ENCODE peak calls at places on chromosomes 1 and 21, in eight cellular contexts. One of them, this sample, is unnamed.

GRCh38 chr1:55848906-55849305 is 633.7 kb upstream of the USP24 start:
- DNase-seq in upper lobe of right lung: no peak
- DNase-seq in lower lobe of right lung: no peak
- DNase-seq in AG09319: no peak
- DNase-seq in AG04449: no peak
- DNase-seq in neural progenitor cell: peak; percentile 65
- DNase-seq in GM20000: no peak
- DNase-seq in GM13977: no peak
- DNase-seq in this sample: no peak

GRCh38 chr1:157156058-157156541 is 17.9 kb upstream of the ETV3 start:
- DNase-seq in neural progenitor cell: peak; percentile 91
- DNase-seq in upper lobe of right lung: peak; percentile 84
- DNase-seq in GM13977: peak; percentile 63
- DNase-seq in AG09319: no peak
- DNase-seq in AG04449: no peak
- DNase-seq in lower lobe of right lung: peak; percentile 83
- DNase-seq in GM20000: peak; percentile 61
- DNase-seq in this sample: peak; percentile 81

GRCh38 chr1:243910612-243911011 is 60.6 kb upstream of the AKT3 start:
- DNase-seq in GM20000: no peak
- DNase-seq in upper lobe of right lung: no peak
- DNase-seq in neural progenitor cell: no peak
- DNase-seq in lower lobe of right lung: no peak
- DNase-seq in AG04449: no peak
- DNase-seq in GM13977: no peak
- DNase-seq in AG09319: no peak
- DNase-seq in this sample: peak; percentile 48

GRCh38 chr1:155977607-155978324 is 581 bp downstream of the ARHGEF2 start:
- DNase-seq in neural progenitor cell: peak; percentile 67
- DNase-seq in GM13977: peak; percentile 68
- DNase-seq in AG09319: no peak
- DNase-seq in upper lobe of right lung: peak; percentile 78
- DNase-seq in GM20000: peak; percentile 60
- DNase-seq in lower lobe of right lung: no peak
- DNase-seq in AG04449: no peak
- DNase-seq in this sample: peak; percentile 76

GRCh38 chr1:23392125-23392855 is 22.7 kb upstream of the ZNF436 start:
- DNase-seq in upper lobe of right lung: no peak
- DNase-seq in lower lobe of right lung: no peak
- DNase-seq in AG09319: no peak
- DNase-seq in GM13977: no peak
- DNase-seq in neural progenitor cell: no peak
- DNase-seq in GM20000: no peak
- DNase-seq in AG04449: no peak
- DNase-seq in this sample: no peak

GRCh38 chr1:23575226-23575810 is 16.0 kb upstream of the ID3 start:
- DNase-seq in GM13977: no peak
- DNase-seq in upper lobe of right lung: no peak
- DNase-seq in neural progenitor cell: no peak
- DNase-seq in GM20000: no peak
- DNase-seq in lower lobe of right lung: no peak
- DNase-seq in AG09319: no peak
- DNase-seq in AG04449: no peak
- DNase-seq in this sample: no peak

GRCh38 chr1:118504867-118505266 is 319.8 kb upstream of the SPAG17 start:
- DNase-seq in lower lobe of right lung: no peak
- DNase-seq in GM13977: no peak
- DNase-seq in AG09319: no peak
- DNase-seq in GM20000: no peak
- DNase-seq in AG04449: no peak
- DNase-seq in upper lobe of right lung: no peak
- DNase-seq in neural progenitor cell: no peak
- DNase-seq in this sample: no peak

GRCh38 chr1:57966751-57967406 is 543.0 kb upstream of the DAB1 start:
- DNase-seq in lower lobe of right lung: no peak
- DNase-seq in neural progenitor cell: peak; percentile 73
- DNase-seq in GM20000: peak; percentile 5
- DNase-seq in AG09319: no peak
- DNase-seq in GM13977: no peak
- DNase-seq in AG04449: no peak
- DNase-seq in upper lobe of right lung: no peak
- DNase-seq in this sample: no peak

GRCh38 chr1:59903136-59903754 is 23.3 kb downstream of the CYP2J2 start:
- DNase-seq in AG04449: no peak
- DNase-seq in lower lobe of right lung: no peak
- DNase-seq in GM20000: no peak
- DNase-seq in AG09319: no peak
- DNase-seq in GM13977: peak; percentile 16
- DNase-seq in neural progenitor cell: peak; percentile 44
- DNase-seq in upper lobe of right lung: no peak
- DNase-seq in this sample: peak; percentile 24

GRCh38 chr1:109255673-109256072 is 6.3 kb downstream of the CELSR2 start:
- DNase-seq in AG04449: no peak
- DNase-seq in AG09319: no peak
- DNase-seq in lower lobe of right lung: no peak
- DNase-seq in neural progenitor cell: no peak
- DNase-seq in upper lobe of right lung: no peak
- DNase-seq in GM20000: no peak
- DNase-seq in GM13977: no peak
- DNase-seq in this sample: no peak

GRCh38 chr21:39387461-39388037 is 38.7 kb upstream of the HMGN1 start:
- DNase-seq in GM13977: peak; percentile 97
- DNase-seq in GM20000: peak; percentile 96
- DNase-seq in neural progenitor cell: peak; percentile 97
- DNase-seq in upper lobe of right lung: peak; percentile 96
- DNase-seq in lower lobe of right lung: peak; percentile 92
- DNase-seq in AG04449: no peak
- DNase-seq in AG09319: peak; percentile 68
- DNase-seq in this sample: peak; percentile 95

GRCh38 chr1:192668434-192668983 is 32.6 kb downstream of the RGS13 start:
- DNase-seq in GM13977: no peak
- DNase-seq in upper lobe of right lung: no peak
- DNase-seq in neural progenitor cell: peak; percentile 54
- DNase-seq in AG04449: no peak
- DNase-seq in AG09319: no peak
- DNase-seq in lower lobe of right lung: no peak
- DNase-seq in GM20000: no peak
- DNase-seq in this sample: no peak

GRCh38 chr1:232018512-232019340 is 392.1 kb downstream of the DISC1 start:
- DNase-seq in AG09319: no peak
- DNase-seq in neural progenitor cell: no peak
- DNase-seq in GM13977: no peak
- DNase-seq in lower lobe of right lung: no peak
- DNase-seq in AG04449: no peak
- DNase-seq in upper lobe of right lung: no peak
- DNase-seq in GM20000: no peak
- DNase-seq in this sample: no peak

GRCh38 chr1:210022044-210022443 is 84.0 kb downstream of the SYT14 start:
- DNase-seq in GM20000: no peak
- DNase-seq in lower lobe of right lung: no peak
- DNase-seq in upper lobe of right lung: no peak
- DNase-seq in AG04449: no peak
- DNase-seq in AG09319: no peak
- DNase-seq in GM13977: no peak
- DNase-seq in neural progenitor cell: no peak
- DNase-seq in this sample: no peak

GRCh38 chr1:210027994-210028393 is 90.0 kb downstream of the SYT14 start:
- DNase-seq in AG04449: no peak
- DNase-seq in lower lobe of right lung: no peak
- DNase-seq in GM20000: no peak
- DNase-seq in neural progenitor cell: no peak
- DNase-seq in GM13977: no peak
- DNase-seq in AG09319: no peak
- DNase-seq in upper lobe of right lung: no peak
- DNase-seq in this sample: no peak

GRCh38 chr1:210024282-210024681 is 86.3 kb downstream of the SYT14 start:
- DNase-seq in neural progenitor cell: no peak
- DNase-seq in GM20000: no peak
- DNase-seq in lower lobe of right lung: no peak
- DNase-seq in AG09319: no peak
- DNase-seq in AG04449: no peak
- DNase-seq in GM13977: no peak
- DNase-seq in upper lobe of right lung: no peak
- DNase-seq in this sample: no peak

GRCh38 chr1:210024996-210025395 is 87.0 kb downstream of the SYT14 start:
- DNase-seq in upper lobe of right lung: no peak
- DNase-seq in GM13977: no peak
- DNase-seq in AG09319: no peak
- DNase-seq in lower lobe of right lung: no peak
- DNase-seq in AG04449: no peak
- DNase-seq in neural progenitor cell: peak; percentile 39
- DNase-seq in GM20000: no peak
- DNase-seq in this sample: no peak

GRCh38 chr1:210025870-210026269 is 87.9 kb downstream of the SYT14 start:
- DNase-seq in neural progenitor cell: no peak
- DNase-seq in AG09319: no peak
- DNase-seq in GM13977: no peak
- DNase-seq in GM20000: no peak
- DNase-seq in lower lobe of right lung: no peak
- DNase-seq in upper lobe of right lung: no peak
- DNase-seq in AG04449: no peak
- DNase-seq in this sample: no peak
- TF ChIP-seq CTCF in neural progenitor cell: no peak
- TF ChIP-seq CTCF in AG09319: peak; percentile 5
- TF ChIP-seq CTCF in GM13977: no peak
- TF ChIP-seq CTCF in GM20000: no peak
- TF ChIP-seq CTCF in lower lobe of right lung: no peak
- TF ChIP-seq CTCF in upper lobe of right lung: no peak
- TF ChIP-seq CTCF in AG04449: no peak
- TF ChIP-seq CTCF in this sample: no peak

GRCh38 chr1:184974086-184974836 is at the start of gene NIBAN1:
- DNase-seq in AG04449: no peak
- DNase-seq in lower lobe of right lung: peak; percentile 87
- DNase-seq in GM13977: peak; percentile 60
- DNase-seq in AG09319: no peak
- DNase-seq in GM20000: peak; percentile 67
- DNase-seq in neural progenitor cell: peak; percentile 54
- DNase-seq in upper lobe of right lung: peak; percentile 86
- DNase-seq in this sample: peak; percentile 79
- TF ChIP-seq CTCF in AG04449: no peak
- TF ChIP-seq CTCF in lower lobe of right lung: no peak
- TF ChIP-seq CTCF in GM13977: no peak
- TF ChIP-seq CTCF in AG09319: no peak
- TF ChIP-seq CTCF in GM20000: no peak
- TF ChIP-seq CTCF in neural progenitor cell: no peak
- TF ChIP-seq CTCF in upper lobe of right lung: no peak
- TF ChIP-seq CTCF in this sample: no peak

GRCh38 chr1:33636209-33636608 is 163.8 kb downstream of the ZSCAN20 start:
- DNase-seq in neural progenitor cell: no peak
- DNase-seq in AG04449: no peak
- DNase-seq in GM13977: no peak
- DNase-seq in GM20000: no peak
- DNase-seq in lower lobe of right lung: no peak
- DNase-seq in AG09319: no peak
- DNase-seq in upper lobe of right lung: no peak
- DNase-seq in this sample: no peak

GRCh38 chr1:33635336-33636012 is 163.0 kb downstream of the ZSCAN20 start:
- DNase-seq in AG09319: no peak
- DNase-seq in upper lobe of right lung: no peak
- DNase-seq in GM13977: no peak
- DNase-seq in AG04449: no peak
- DNase-seq in neural progenitor cell: no peak
- DNase-seq in GM20000: no peak
- DNase-seq in lower lobe of right lung: no peak
- DNase-seq in this sample: no peak

GRCh38 chr1:33634143-33634542 is 161.7 kb downstream of the ZSCAN20 start:
- DNase-seq in GM13977: no peak
- DNase-seq in upper lobe of right lung: no peak
- DNase-seq in lower lobe of right lung: no peak
- DNase-seq in AG09319: no peak
- DNase-seq in AG04449: no peak
- DNase-seq in GM20000: no peak
- DNase-seq in neural progenitor cell: no peak
- DNase-seq in this sample: no peak

GRCh38 chr1:33633019-33633801 is 160.8 kb downstream of the ZSCAN20 start:
- DNase-seq in neural progenitor cell: peak; percentile 95
- DNase-seq in AG09319: peak; percentile 68
- DNase-seq in GM20000: peak; percentile 82
- DNase-seq in lower lobe of right lung: peak; percentile 90
- DNase-seq in AG04449: peak; percentile 51
- DNase-seq in upper lobe of right lung: peak; percentile 90
- DNase-seq in GM13977: peak; percentile 83
- DNase-seq in this sample: peak; percentile 88

DNA sequence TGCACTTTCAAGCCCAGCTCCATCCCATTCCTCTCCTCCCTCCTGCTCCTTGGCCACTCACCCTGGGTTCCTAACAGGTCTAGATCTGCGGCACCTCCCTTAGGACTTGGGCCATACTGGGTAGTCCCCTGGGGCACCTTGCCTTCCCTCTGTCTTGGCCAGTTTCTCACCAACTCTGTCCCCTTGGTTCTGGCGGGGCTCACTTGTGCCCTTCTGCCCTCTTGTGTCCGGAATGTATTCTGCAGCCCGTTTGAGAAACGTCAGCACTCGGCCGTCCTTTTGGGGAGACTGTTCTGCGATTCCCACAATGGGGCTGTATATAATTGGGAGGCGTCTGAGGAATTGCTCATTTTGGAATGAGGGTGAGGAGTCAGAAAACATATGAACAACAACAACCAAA is 162.4 kb downstream of the ZSCAN20 start:
- DNase-seq in lower lobe of right lung: no peak
- DNase-seq in upper lobe of right lung: no peak
- DNase-seq in AG04449: no peak
- DNase-seq in neural progenitor cell: peak; percentile 77
- DNase-seq in AG09319: no peak
- DNase-seq in GM20000: peak; percentile 49
- DNase-seq in GM13977: peak; percentile 58
- DNase-seq in this sample: peak; percentile 69
- TF ChIP-seq CTCF in lower lobe of right lung: peak; percentile 62
- TF ChIP-seq CTCF in upper lobe of right lung: peak; percentile 59
- TF ChIP-seq CTCF in AG04449: peak; percentile 75
- TF ChIP-seq CTCF in neural progenitor cell: peak; percentile 83
- TF ChIP-seq CTCF in AG09319: peak; percentile 59
- TF ChIP-seq CTCF in GM20000: peak; percentile 60
- TF ChIP-seq CTCF in GM13977: peak; percentile 68
- TF ChIP-seq CTCF in this sample: peak; percentile 66

GRCh38 chr1:151401860-151402259 is 2.5 kb downstream of the PSMB4 start:
- DNase-seq in upper lobe of right lung: no peak
- DNase-seq in AG04449: no peak
- DNase-seq in GM13977: no peak
- DNase-seq in lower lobe of right lung: no peak
- DNase-seq in GM20000: no peak
- DNase-seq in neural progenitor cell: no peak
- DNase-seq in AG09319: no peak
- DNase-seq in this sample: no peak

GRCh38 chr1:151403612-151404011 is 4.2 kb downstream of the PSMB4 start:
- DNase-seq in GM13977: no peak
- DNase-seq in AG04449: no peak
- DNase-seq in AG09319: no peak
- DNase-seq in GM20000: no peak
- DNase-seq in neural progenitor cell: no peak
- DNase-seq in upper lobe of right lung: no peak
- DNase-seq in lower lobe of right lung: no peak
- DNase-seq in this sample: no peak

GRCh38 chr1:151406176-151406575 is 6.8 kb downstream of the PSMB4 start:
- DNase-seq in AG09319: no peak
- DNase-seq in GM13977: no peak
- DNase-seq in neural progenitor cell: no peak
- DNase-seq in AG04449: no peak
- DNase-seq in lower lobe of right lung: no peak
- DNase-seq in GM20000: no peak
- DNase-seq in upper lobe of right lung: no peak
- DNase-seq in this sample: no peak

GRCh38 chr1:151402764-151403163 is 3.4 kb downstream of the PSMB4 start:
- DNase-seq in GM13977: no peak
- DNase-seq in lower lobe of right lung: no peak
- DNase-seq in upper lobe of right lung: no peak
- DNase-seq in AG04449: no peak
- DNase-seq in AG09319: no peak
- DNase-seq in neural progenitor cell: no peak
- DNase-seq in GM20000: no peak
- DNase-seq in this sample: no peak

GRCh38 chr1:151405167-151405951 is 6.0 kb downstream of the PSMB4 start:
- DNase-seq in GM13977: no peak
- DNase-seq in neural progenitor cell: no peak
- DNase-seq in upper lobe of right lung: no peak
- DNase-seq in AG09319: no peak
- DNase-seq in GM20000: no peak
- DNase-seq in AG04449: no peak
- DNase-seq in lower lobe of right lung: no peak
- DNase-seq in this sample: no peak
- TF ChIP-seq CTCF in GM13977: no peak
- TF ChIP-seq CTCF in neural progenitor cell: no peak
- TF ChIP-seq CTCF in upper lobe of right lung: no peak
- TF ChIP-seq CTCF in AG09319: no peak
- TF ChIP-seq CTCF in GM20000: no peak
- TF ChIP-seq CTCF in AG04449: no peak
- TF ChIP-seq CTCF in lower lobe of right lung: no peak
- TF ChIP-seq CTCF in this sample: no peak

This sample was measured in GM13976.